ENCODE peak calls at places on chromosomes 3 and 15, in nine cellular contexts. K is head of caudate nucleus, F is HS-5, X is NB4, B is lower leg skin, R is GM23248, L is endothelial cell of umbilical vein, O is GOT3, T is AG10803. M is an unnamed sample.

GRCh38 chr3:120791958-120792357 is 49.4 kb downstream of the GTF2E1 start:
- DNase-seq in K (no peak), F (peak), X (no peak), B (no peak), R (peak), L (peak), O (no peak), T (peak), M (peak)

GRCh38 chr3:174355505-174355904 is 503.6 kb upstream of the NAALADL2 start:
- DNase-seq in K (no peak), F (peak), X (peak), B (no peak), R (peak), L (peak), O (no peak), T (peak), M (peak)

GRCh38 chr3:114404590-114404989 is 110.8 kb downstream of the TIGIT start:
- DNase-seq in K (no peak), F (no peak), X (no peak), B (no peak), R (peak), L (peak), O (no peak), T (no peak), M (peak)

GRCh38 chr15:81380668-81381067 is 6.7 kb upstream of the TMC3 start:
- DNase-seq in K (no peak), F (no peak), X (no peak), B (no peak), R (no peak), L (no peak), O (no peak), T (no peak), M (no peak)

GRCh38 chr3:42067324-42067723 is 23.8 kb upstream of the TRAK1 start:
- DNase-seq in K (no peak), F (no peak), X (no peak), B (no peak), R (peak), L (peak), O (no peak), T (peak), M (no peak)

GRCh38 chr3:116020989-116021388 is 397.7 kb downstream of the GAP43 start:
- DNase-seq in K (no peak), F (no peak), X (no peak), B (no peak), R (no peak), L (no peak), O (no peak), T (no peak), M (no peak)

GRCh38 chr15:62647195-62647865 is 395.2 kb upstream of the TPM1 start:
- DNase-seq in K (no peak), F (peak), X (peak), B (peak), R (peak), L (no peak), O (no peak), T (peak), M (peak)

GRCh38 chr3:142952272-142953193 is 10.9 kb downstream of the PAQR9 start:
- DNase-seq in K (no peak), F (no peak), X (no peak), B (no peak), R (no peak), L (no peak), O (no peak), T (no peak), M (no peak)

GRCh38 chr15:101193063-101193712 is 58.7 kb downstream of the CHSY1 start:
- DNase-seq in K (no peak), F (no peak), X (no peak), B (no peak), R (peak), L (no peak), O (no peak), T (peak), M (peak)

GRCh38 chr15:77475898-77476297 is 55.2 kb downstream of the HMG20A start:
- DNase-seq in K (no peak), F (no peak), X (no peak), B (no peak), R (no peak), L (no peak), O (no peak), T (no peak), M (no peak)

GRCh38 chr3:170180107-170180951 is 1.2 kb downstream of the PHC3 start:
- DNase-seq in K (no peak), F (peak), X (peak), B (no peak), R (peak), L (peak), O (no peak), T (no peak), M (peak)

GRCh38 chr3:195124378-195124985 is 146.5 kb downstream of the XXYLT1 start:
- DNase-seq in K (no peak), F (no peak), X (no peak), B (no peak), R (no peak), L (peak), O (no peak), T (no peak), M (no peak)

GRCh38 chr3:59247402-59247841 is 197.6 kb upstream of the CFAP20DC start:
- DNase-seq in K (no peak), F (no peak), X (no peak), B (no peak), R (no peak), L (no peak), O (no peak), T (no peak), M (no peak)

GRCh38 chr3:32310336-32310735 is 71.9 kb downstream of the CMTM8 start:
- DNase-seq in K (no peak), F (no peak), X (no peak), B (no peak), R (no peak), L (no peak), O (no peak), T (no peak), M (no peak)

M was measured in EL.